ENCODE peak calls at places on chromosomes 12 and 14, in five cellular contexts. B is CD8-positive, alpha-beta T cell; W is PC-3; R is CD4-positive, CD25-positive, alpha-beta regulatory T cell; O is pancreas. J is an unnamed sample. For H3K4me1, the result is how much of the 10 kb centered on the place peaks cover.

GRCh38 chr12:2984698-2985097 is 25.5 kb downstream of the TEAD4 start:
- DNase-seq in B (no peak), W (no peak), R (no peak), O (no peak), J (no peak)

GRCh38 chr14:44112774-44113460 is 394.2 kb downstream of the FSCB start:
- DNase-seq in B (no peak), W (peak), R (no peak), O (no peak), J (no peak)

GRCh38 chr12:14558377-14559051 is 9.2 kb downstream of the PLBD1 start:
- DNase-seq in B (no peak), W (no peak), R (no peak), O (no peak), J (peak)

GRCh38 chr12:51622564-51622963 is 31.5 kb downstream of the SCN8A start:
- DNase-seq in B (no peak), W (peak), R (no peak), O (no peak), J (no peak)

GRCh38 chr14:88901199-88901588 is 76.7 kb downstream of the TTC8 start:
- DNase-seq in B (no peak), W (no peak), R (no peak), O (no peak), J (no peak)

GRCh38 chr12:1816730-1817094 is 3.7 kb upstream of the LRTM2 start:
- DNase-seq in B (no peak), W (no peak), R (no peak), O (no peak), J (no peak)

GRCh38 chr14:54737132-54737711 is 165.4 kb downstream of the GCH1 start:
- DNase-seq in B (no peak), W (peak), R (peak), O (no peak), J (no peak)

GRCh38 chr14:75911883-75912282 is 69.9 kb downstream of the TGFB3 start:
- DNase-seq in B (no peak), W (no peak), R (no peak), O (no peak), J (peak)

GRCh38 chr12:29103539-29103974 is 45.5 kb upstream of the FAR2 start:
- DNase-seq in B (peak), W (no peak), R (peak), O (no peak), J (peak)

GRCh38 chr12:120640840-120641833 is 711 bp downstream of the CABP1 start:
- DNase-seq in B (peak), W (peak), R (peak), O (peak), J (peak)

GRCh38 chr12:91127751-91128150 is 16.5 kb upstream of the LUM start:
- DNase-seq in B (no peak), W (peak), R (no peak), O (no peak), J (peak)

GRCh38 chr14:20631821-20632389 is 9.6 kb downstream of the OR6S1 start:
- DNase-seq in B (no peak), W (peak), R (no peak), O (peak), J (peak)

GRCh38 chr14:103205541-103205906 is 82.3 kb downstream of the TNFAIP2 start:
- DNase-seq in B (no peak), W (no peak), R (no peak), O (no peak), J (no peak)

GRCh38 chr12:89316705-89317139 is 35.6 kb downstream of the DUSP6 start:
- DNase-seq in B (no peak), W (no peak), R (no peak), O (no peak), J (no peak)

GRCh38 chr12:31896514-31897039 is 62.6 kb upstream of the RESF1 start:
- DNase-seq in B (peak), W (no peak), R (peak), O (no peak), J (no peak)

GRCh38 chr12:60197589-60197988 is 601.8 kb downstream of the SLC16A7 start:
- DNase-seq in B (no peak), W (peak), R (no peak), O (no peak), J (no peak)

GRCh38 chr14:95500201-95500681 is 16.2 kb downstream of the SYNE3 start:
- DNase-seq in B (no peak), W (no peak), R (no peak), O (no peak), J (peak)

GRCh38 chr14:95502381-95502950 is 14.0 kb downstream of the SYNE3 start:
- DNase-seq in B (no peak), W (no peak), R (no peak), O (no peak), J (no peak)

GRCh38 chr14:95499354-95499750 is 17.1 kb downstream of the SYNE3 start:
- DNase-seq in B (no peak), W (no peak), R (no peak), O (no peak), J (no peak)

GRCh38 chr14:95498622-95499353 is 17.7 kb downstream of the SYNE3 start:
- DNase-seq in B (no peak), W (no peak), R (no peak), O (no peak), J (no peak)

GRCh38 chr14:95500772-95501401 is 15.6 kb downstream of the SYNE3 start:
- DNase-seq in B (no peak), W (peak), R (no peak), O (no peak), J (peak)
- H3K4me1 ChIP-seq in B (under half), W (under half), R (half or more), O (under half), J (under half)

GRCh38 chr12:6373022-6373787 is 2.2 kb downstream of the SCNN1A start:
- DNase-seq in B (no peak), W (no peak), R (no peak), O (no peak), J (peak)
- H3K4me3 ChIP-seq in B (no peak), W (peak), R (no peak), O (peak), J (no peak)

GRCh38 chr14:69664190-69664742 is 52.9 kb downstream of the SUSD6 start:
- DNase-seq in B (no peak), W (no peak), R (no peak), O (no peak), J (no peak)

GRCh38 chr14:69665596-69665995 is 54.2 kb downstream of the SUSD6 start:
- DNase-seq in B (no peak), W (no peak), R (no peak), O (no peak), J (no peak)

GRCh38 chr14:69663322-69663686 is 51.9 kb downstream of the SUSD6 start:
- DNase-seq in B (no peak), W (peak), R (no peak), O (no peak), J (no peak)

GRCh38 chr14:69666112-69666511 is 54.7 kb downstream of the SUSD6 start:
- DNase-seq in B (no peak), W (no peak), R (no peak), O (no peak), J (no peak)

GRCh38 chr14:69664865-69665526 is 53.6 kb downstream of the SUSD6 start:
- DNase-seq in B (no peak), W (no peak), R (no peak), O (no peak), J (no peak)
- H3K4me1 ChIP-seq in B (under half), W (under half), R (half or more), O (under half), J (under half)

DNA sequence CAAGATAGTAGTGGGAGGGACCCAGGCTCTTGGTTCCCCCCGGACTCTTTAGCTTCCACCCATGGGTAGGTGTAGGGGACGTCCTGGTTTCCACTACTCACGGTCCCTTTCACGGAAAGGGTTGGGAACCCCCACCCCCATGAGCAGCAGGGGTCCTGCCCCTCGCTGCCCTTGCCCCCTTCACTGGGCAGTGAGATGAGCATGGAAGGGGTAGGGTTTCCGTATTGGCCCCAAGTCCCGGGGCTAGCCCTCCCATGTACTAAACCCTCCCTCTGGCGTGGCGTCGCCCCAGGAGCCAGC is 12.7 kb downstream of the AGAP2 start:
- DNase-seq in B (no peak), W (no peak), R (no peak), O (no peak), J (no peak)
- H3K4me3 ChIP-seq in B (no peak), W (peak), R (no peak), O (peak), J (no peak)

GRCh38 chr12:6374781-6375150 is 597 bp downstream of the SCNN1A start:
- DNase-seq in B (no peak), W (no peak), R (no peak), O (peak), J (peak)
- H3K4me1 ChIP-seq in B (under half), W (half or more), R (under half), O (under half), J (half or more)

DNA sequence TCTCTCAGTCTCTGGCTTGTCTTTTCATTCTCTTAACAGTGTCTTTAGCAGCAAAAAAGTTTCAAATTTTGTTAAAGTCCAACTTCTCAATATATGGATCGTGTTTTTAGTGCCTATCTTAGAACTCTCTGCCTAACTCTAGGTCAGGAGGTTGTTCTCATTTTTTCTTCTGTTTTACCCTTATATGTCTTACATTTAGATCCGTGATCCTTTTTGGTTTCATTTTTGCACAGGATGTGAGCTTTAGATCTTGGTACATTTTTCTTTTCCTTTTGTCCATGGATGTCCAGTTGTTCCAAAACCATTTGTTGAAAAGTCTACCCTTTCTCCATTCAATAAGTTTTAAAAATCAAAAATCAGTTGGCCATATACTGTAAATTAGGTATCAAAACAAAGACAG is 6.8 kb downstream of the VRK1 start:
- DNase-seq in B (no peak), W (no peak), R (peak), O (no peak), J (no peak)
- H3K4me3 ChIP-seq in B (no peak), W (no peak), R (peak), O (no peak), J (no peak)